ENCODE peak calls at places on chromosomes 12 and 14, in five cellular contexts. O is fibroblast of mammary gland, T is heart left ventricle, E is ovary, I is Right ventricle myocardium superior. W is an unnamed sample.

GRCh38 chr14:104600141-104600643 is 4.4 kb downstream of the TMEM179 start:
- DNase-seq in O (no peak), E (no peak), T (no peak), I (peak), W (no peak)

GRCh38 chr12:68825569-68826217 is 17.7 kb downstream of the MDM2 start:
- DNase-seq in I (no peak), T (no peak), O (no peak), E (no peak), W (no peak)

GRCh38 chr12:11641522-11641921 is 8.0 kb upstream of the ETV6 start:
- DNase-seq in I (no peak), E (no peak), T (no peak), O (no peak), W (no peak)

GRCh38 chr14:77347746-77348145 is 26.9 kb downstream of the GSTZ1 start:
- DNase-seq in E (no peak), I (no peak), O (no peak), T (no peak), W (no peak)

GRCh38 chr12:68180792-68181744 is 21.5 kb upstream of the IFNG start:
- DNase-seq in T (no peak), I (no peak), E (no peak), O (peak), W (no peak)

GRCh38 chr12:69755302-69755701 is 16.6 kb downstream of the RAB3IP start:
- DNase-seq in I (no peak), E (no peak), T (no peak), O (no peak), W (no peak)

GRCh38 chr12:104142543-104142942 is 4.5 kb upstream of the NFYB start:
- DNase-seq in E (no peak), I (no peak), O (no peak), T (no peak), W (no peak)

GRCh38 chr14:63318835-63319234 is at the start of gene GPHB5:
- DNase-seq in O (no peak), E (no peak), T (no peak), I (no peak), W (no peak)

GRCh38 chr12:120183211-120183631 is 11.3 kb downstream of the GCN1 start:
- DNase-seq in T (no peak), O (peak), E (no peak), I (no peak), W (no peak)